ENCODE peak calls at places on chromosomes 3 and 15, in four cellular contexts. J is AG09319, G is left ventricle myocardium superior, D is colonic mucosa. C is an unnamed sample.

GRCh38 chr3:151425640-151426336 is 35.1 kb downstream of the IGSF10 start:
- DNase-seq in D (no peak), J (no peak), G (no peak), C (no peak)

GRCh38 chr15:75130597-75131268 is 70.9 kb upstream of the C15orf39 start:
- DNase-seq in D (no peak), J (no peak), G (no peak), C (no peak)

GRCh38 chr3:11907667-11908660 is 61.3 kb upstream of the TAMM41 start:
- DNase-seq in D (no peak), J (no peak), G (no peak), C (no peak)

GRCh38 chr3:122060044-122060694 is 5.0 kb downstream of the CD86 start:
- DNase-seq in J (no peak), G (no peak), D (no peak), C (no peak)

GRCh38 chr15:101070502-101071273 is 151.5 kb downstream of the LRRK1 start:
- DNase-seq in J (peak), G (no peak), D (no peak), C (no peak)

GRCh38 chr3:194091141-194091540 is 44.8 kb upstream of the HES1 start:
- DNase-seq in D (no peak), G (no peak), J (no peak), C (no peak)

GRCh38 chr15:63414474-63415201 is 33.0 kb upstream of the CA12 start:
- DNase-seq in D (no peak), G (no peak), J (no peak), C (no peak)

GRCh38 chr3:66469220-66469640 is 31.6 kb downstream of the LRIG1 start:
- DNase-seq in G (no peak), D (no peak), J (no peak), C (no peak)

GRCh38 chr15:90219421-90220141 is 14.2 kb downstream of the CIB1 start:
- DNase-seq in D (no peak), J (no peak), G (peak), C (no peak)

GRCh38 chr3:147419731-147420360 is 10.7 kb downstream of the ZIC1 start:
- DNase-seq in G (no peak), D (no peak), J (no peak), C (no peak)